ENCODE peak calls at places on chromosomes 13 and 19, in eight cellular contexts. Y is Peyer's patch, D is heart left ventricle, S is esophagus squamous epithelium, E is GM12878, X is HCT116, I is stomach, O is uterus. A is an unnamed sample. For H3K4me1, the result is how much of the 10 kb centered on the place peaks cover.

GRCh38 chr19:31355330-31356289 is 6.4 kb upstream of the TSHZ3 start:
- DNase-seq in Y (no peak), D (no peak), S (no peak), E (no peak), X (no peak), I (no peak), O (no peak), A (no peak)

GRCh38 chr19:36013280-36014028 is 559 bp downstream of the ALKBH6 start:
- DNase-seq in Y (no peak), D (no peak), S (no peak), E (no peak), X (no peak), I (no peak), O (no peak), A (no peak)

GRCh38 chr13:94620286-94620896 is 18.7 kb downstream of the GPR180 start:
- DNase-seq in Y (no peak), D (no peak), S (no peak), E (no peak), X (peak), I (no peak), O (no peak), A (no peak)

GRCh38 chr13:101728021-101728420 is 275.5 kb downstream of the ITGBL1 start:
- DNase-seq in Y (no peak), D (no peak), S (no peak), E (no peak), X (no peak), I (no peak), O (no peak), A (no peak)

GRCh38 chr19:28961772-28962500 is 251.0 kb downstream of the UQCRFS1 start:
- DNase-seq in Y (no peak), D (no peak), S (no peak), E (no peak), X (no peak), I (no peak), O (no peak), A (no peak)

GRCh38 chr19:32691952-32692726 is 518 bp downstream of the NUDT19 start:
- DNase-seq in Y (peak), D (peak), S (peak), E (no peak), X (no peak), I (peak), O (no peak), A (no peak)

GRCh38 chr19:54095136-54095858 is 5.3 kb downstream of the OSCAR start:
- DNase-seq in Y (no peak), D (no peak), S (no peak), E (no peak), X (no peak), I (no peak), O (no peak), A (no peak)

GRCh38 chr19:58556633-58557252 is 1.7 kb downstream of the UBE2M start:
- DNase-seq in Y (no peak), D (no peak), S (no peak), E (no peak), X (no peak), I (no peak), O (peak), A (no peak)

GRCh38 chr13:19725320-19725719 is 57.4 kb downstream of the PSPC1 start:
- DNase-seq in Y (no peak), D (no peak), S (no peak), E (no peak), X (no peak), I (no peak), O (no peak), A (no peak)

GRCh38 chr13:21077360-21078353 is 16.3 kb upstream of the LATS2 start:
- DNase-seq in Y (no peak), D (no peak), S (no peak), E (no peak), X (no peak), I (no peak), O (no peak), A (no peak)

GRCh38 chr19:17402982-17403855 is 2.2 kb downstream of the BST2 start:
- DNase-seq in Y (peak), D (peak), S (no peak), E (no peak), X (no peak), I (no peak), O (no peak), A (no peak)

GRCh38 chr13:23579886-23580706 is 9.9 kb downstream of the TNFRSF19 start:
- DNase-seq in Y (no peak), D (no peak), S (no peak), E (no peak), X (no peak), I (no peak), O (no peak), A (no peak)

GRCh38 chr13:75180805-75181455 is 301.0 kb downstream of the TBC1D4 start:
- DNase-seq in Y (no peak), D (no peak), S (no peak), E (no peak), X (no peak), I (no peak), O (no peak), A (no peak)

GRCh38 chr13:52118595-52118994 is 10.3 kb downstream of the NEK5 start:
- DNase-seq in Y (no peak), D (no peak), S (no peak), E (no peak), X (no peak), I (no peak), O (no peak), A (no peak)

GRCh38 chr19:48568345-48568886 is 16.4 kb downstream of the SULT2B1 start:
- DNase-seq in Y (peak), D (peak), S (no peak), E (no peak), X (peak), I (peak), O (peak), A (peak)

GRCh38 chr19:45331411-45331810 is 8.7 kb upstream of the CKM start:
- DNase-seq in Y (no peak), D (no peak), S (no peak), E (no peak), X (no peak), I (no peak), O (no peak), A (no peak)

GRCh38 chr19:48445256-48445605 is 552 bp upstream of the GRWD1 start:
- DNase-seq in Y (no peak), D (no peak), S (no peak), E (no peak), X (peak), I (no peak), O (peak), A (peak)

GRCh38 chr13:24307211-24308067 is 1.9 kb upstream of the C1QTNF9 start:
- DNase-seq in Y (no peak), D (no peak), S (no peak), E (no peak), X (no peak), I (peak), O (no peak), A (no peak)

GRCh38 chr13:100588350-100589177 is at the start of gene GGACT:
- DNase-seq in Y (peak), D (peak), S (no peak), E (peak), X (peak), I (peak), O (peak), A (peak)

GRCh38 chr13:26988059-26988769 is 183.4 kb downstream of the USP12 start:
- DNase-seq in Y (no peak), D (no peak), S (no peak), E (no peak), X (no peak), I (no peak), O (no peak), A (no peak)

GRCh38 chr13:33150146-33150545 is 133.9 kb downstream of the KL start:
- DNase-seq in Y (no peak), D (no peak), S (no peak), E (no peak), X (no peak), I (no peak), O (no peak), A (no peak)

GRCh38 chr19:6678690-6679109 is 8.7 kb upstream of the TNFSF14 start:
- DNase-seq in Y (no peak), D (no peak), S (no peak), E (no peak), X (no peak), I (no peak), O (no peak), A (no peak)

GRCh38 chr19:42178791-42179500 is 38.5 kb downstream of the DEDD2 start:
- DNase-seq in Y (no peak), D (no peak), S (no peak), E (no peak), X (no peak), I (no peak), O (no peak), A (no peak)

GRCh38 chr19:30062331-30063183 is 120.5 kb downstream of the URI1 start:
- DNase-seq in Y (no peak), D (no peak), S (no peak), E (no peak), X (no peak), I (no peak), O (no peak), A (no peak)

GRCh38 chr19:48896191-48896720 is 2.3 kb downstream of the TULP2 start:
- DNase-seq in Y (peak), D (peak), S (no peak), E (no peak), X (no peak), I (no peak), O (peak), A (peak)

GRCh38 chr13:24923305-24923640 is 159.3 kb downstream of the RNF17 start:
- DNase-seq in Y (no peak), D (no peak), S (no peak), E (peak), X (no peak), I (no peak), O (no peak), A (peak)

GRCh38 chr13:103403148-103403740 is 337.0 kb upstream of the SLC10A2 start:
- DNase-seq in Y (no peak), D (no peak), S (no peak), E (no peak), X (no peak), I (no peak), O (no peak), A (no peak)

GRCh38 chr19:42965204-42965603 is 28.2 kb upstream of the PSG7 start:
- DNase-seq in Y (no peak), D (no peak), S (no peak), E (no peak), X (no peak), I (no peak), O (no peak), A (no peak)

GRCh38 chr19:31258211-31259052 is 90.8 kb downstream of the TSHZ3 start:
- DNase-seq in Y (no peak), D (no peak), S (no peak), E (no peak), X (no peak), I (peak), O (no peak), A (no peak)

GRCh38 chr19:28307460-28307859 is 905.5 kb downstream of the UQCRFS1 start:
- DNase-seq in Y (no peak), D (no peak), S (no peak), E (no peak), X (no peak), I (no peak), O (no peak), A (no peak)

GRCh38 chr13:43676320-43676719 is 110.5 kb downstream of the ENOX1 start:
- DNase-seq in Y (no peak), D (no peak), S (no peak), E (peak), X (no peak), I (no peak), O (no peak), A (no peak)

GRCh38 chr19:10796653-10797052 is 39.4 kb downstream of the TMED1 start:
- DNase-seq in Y (no peak), D (no peak), S (no peak), E (no peak), X (no peak), I (no peak), O (no peak), A (no peak)

GRCh38 chr19:44783545-44783944 is 5.9 kb downstream of the CBLC start:
- DNase-seq in Y (no peak), D (no peak), S (no peak), E (no peak), X (no peak), I (no peak), O (no peak), A (no peak)

GRCh38 chr13:75372517-75372916 is 109.5 kb downstream of the TBC1D4 start:
- DNase-seq in Y (no peak), D (no peak), S (no peak), E (no peak), X (no peak), I (no peak), O (no peak), A (peak)

GRCh38 chr13:110916671-110917142 is 1.8 kb upstream of the ANKRD10 start:
- DNase-seq in Y (no peak), D (no peak), S (no peak), E (no peak), X (no peak), I (no peak), O (no peak), A (no peak)

GRCh38 chr19:54521022-54521859 is 18.6 kb downstream of the LAIR2 start:
- DNase-seq in Y (no peak), D (no peak), S (no peak), E (peak), X (no peak), I (no peak), O (no peak), A (no peak)

GRCh38 chr19:52748336-52748950 is 13.6 kb upstream of the ZNF611 start:
- DNase-seq in Y (no peak), D (no peak), S (no peak), E (peak), X (no peak), I (no peak), O (peak), A (no peak)

GRCh38 chr19:40251244-40251643 is 24.8 kb upstream of the CCNP start:
- DNase-seq in Y (no peak), D (no peak), S (no peak), E (no peak), X (no peak), I (no peak), O (no peak), A (no peak)

GRCh38 chr19:20250627-20251026 is 83.6 kb downstream of the ZNF486 start:
- DNase-seq in Y (no peak), D (no peak), S (no peak), E (no peak), X (no peak), I (no peak), O (no peak), A (no peak)
- TF ChIP-seq POLR2A in Y (no peak), D (no peak), S (no peak), E (no peak), X (no peak), I (no peak), O (no peak), A (no peak)

GRCh38 chr19:3458595-3459284 is 21.6 kb downstream of the SMIM24 start:
- DNase-seq in Y (no peak), D (peak), S (no peak), E (no peak), X (no peak), I (no peak), O (peak), A (no peak)
- H3K4me1 ChIP-seq in Y (under half), D (under half), S (under half), E (under half), X (under half), I (under half), O (under half), A (half or more)

DNA sequence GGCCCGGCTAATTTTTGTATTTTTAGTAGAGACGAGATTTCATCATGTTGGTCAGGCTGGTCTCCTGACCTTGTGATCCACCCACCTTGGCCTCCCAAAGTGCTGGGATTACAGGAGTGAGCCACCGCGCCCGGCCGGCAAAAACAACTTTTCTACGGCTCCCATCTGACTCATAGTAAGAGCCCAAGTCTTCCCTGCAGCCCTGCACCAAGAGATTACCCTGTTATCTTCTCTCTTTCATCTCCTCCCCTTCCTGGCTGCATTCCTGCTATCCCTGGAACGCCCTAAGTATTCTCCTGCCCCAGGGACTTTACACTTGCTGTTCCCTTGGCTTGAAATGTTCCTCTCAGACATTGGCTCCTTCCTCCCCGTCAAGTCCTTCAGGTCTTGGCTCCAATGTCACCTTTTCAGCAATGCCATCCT is 6.6 kb downstream of the AP2S1 start:
- DNase-seq in Y (no peak), D (no peak), S (no peak), E (no peak), X (no peak), I (no peak), O (no peak), A (no peak)
- TF ChIP-seq POLR2A in Y (no peak), D (no peak), S (no peak), E (no peak), X (no peak), I (no peak), O (no peak), A (no peak)

DNA sequence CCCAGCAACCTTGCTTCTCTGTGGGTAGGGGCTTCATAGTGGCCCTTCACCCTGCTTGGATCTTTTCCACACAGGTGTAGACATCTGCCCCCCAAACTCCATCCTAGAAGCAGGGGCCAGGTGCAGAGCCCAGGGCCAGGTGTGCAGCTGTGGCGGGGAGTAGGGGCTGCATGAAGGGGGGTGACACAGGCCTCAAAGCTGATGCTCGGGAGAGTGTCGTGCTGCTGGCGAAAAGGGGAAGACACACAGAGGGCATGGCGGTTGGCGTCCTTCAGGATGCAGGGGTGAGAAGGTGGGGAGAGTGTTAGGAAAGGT is 31.0 kb upstream of the ISYNA1 start:
- DNase-seq in Y (no peak), D (no peak), S (no peak), E (no peak), X (no peak), I (no peak), O (no peak), A (no peak)
- H3K4me1 ChIP-seq in Y (under half), D (half or more), S (half or more), E (under half), X (under half), I (half or more), O (under half), A (under half)

DNA sequence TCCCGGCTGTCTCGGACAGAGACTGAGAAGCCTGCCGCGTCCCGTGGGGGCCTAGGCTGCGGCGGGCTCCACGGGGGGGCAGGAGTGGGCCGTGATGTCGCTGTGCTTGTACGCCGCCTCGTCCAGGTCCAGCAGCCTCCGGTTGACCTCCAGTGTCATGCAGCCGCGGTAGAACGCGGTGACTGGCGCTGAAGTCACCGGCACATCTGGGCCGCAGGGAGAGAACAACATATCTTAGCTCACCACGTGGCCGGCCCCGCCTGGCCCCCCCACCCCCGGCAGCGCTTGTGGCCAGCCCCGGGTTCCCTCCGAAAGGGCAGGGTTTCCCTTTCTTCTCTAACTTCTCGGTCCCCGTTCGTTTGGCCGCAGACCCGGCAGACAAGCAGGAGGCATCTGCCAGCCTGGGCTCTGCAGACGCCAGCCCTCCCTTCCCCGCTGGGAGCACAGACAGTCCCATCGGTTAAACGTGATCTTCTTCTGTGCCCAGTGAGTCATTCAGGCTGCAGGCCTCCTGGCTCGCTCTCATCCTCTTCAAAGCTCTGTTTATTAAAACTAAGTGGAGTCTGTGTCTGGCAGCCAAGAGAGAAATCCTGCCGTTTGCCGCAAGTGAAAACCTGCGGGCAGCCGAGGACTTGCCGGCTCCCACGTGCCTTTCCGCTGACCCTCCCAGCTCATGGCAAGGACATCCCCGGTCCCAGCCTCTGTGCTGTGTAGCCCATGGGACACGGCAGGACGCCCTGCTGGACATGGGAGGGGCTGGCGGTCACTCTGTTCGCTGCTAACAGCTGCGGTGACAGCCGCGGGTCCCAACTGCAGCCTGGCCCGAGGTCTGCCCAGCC is 42.8 kb downstream of the GAS6 start:
- DNase-seq in Y (peak), D (peak), S (no peak), E (no peak), X (no peak), I (no peak), O (peak), A (peak)
- TF ChIP-seq POLR2A in Y (no peak), D (peak), S (no peak), E (no peak), X (no peak), I (no peak), O (no peak), A (no peak)